ENCODE peak calls at places on chromosomes 16 and 17, in seven cellular contexts. J is fibroblast of pulmonary artery; T is H1; R is HCT116; I is CD8-positive, alpha-beta T cell; X is GM12865; G is NT2/D1. Y is an unnamed sample.

GRCh38 chr17:32350662-32351418 is 883 bp downstream of the ZNF207 start:
- DNase-seq in R (no peak), T (no peak), G (no peak), J (peak; percentile 82), I (no peak), X (peak; percentile 73), Y (peak; percentile 58)

GRCh38 chr17:31919802-31920525 is 16.8 kb upstream of the SUZ12 start:
- DNase-seq in J (peak; percentile 35), T (no peak), R (no peak), X (peak; percentile 41), I (no peak), G (no peak), Y (no peak)

GRCh38 chr16:75053791-75054555 is 55.1 kb downstream of the ZNRF1 start:
- DNase-seq in G (no peak), J (no peak), I (no peak), X (no peak), T (no peak), R (peak; percentile 40), Y (no peak)

GRCh38 chr16:72561-73537 is at the start of gene RHBDF1:
- DNase-seq in X (peak; percentile 28), J (peak; percentile 54), I (no peak), T (no peak), G (no peak), R (no peak), Y (no peak)

GRCh38 chr16:80114699-80115098 is 426.1 kb upstream of the DYNLRB2 start:
- DNase-seq in G (no peak), X (peak; percentile 33), T (no peak), R (no peak), J (no peak), I (no peak), Y (no peak)

GRCh38 chr16:17451835-17452234 is 18.9 kb downstream of the XYLT1 start:
- DNase-seq in T (no peak), I (no peak), R (no peak), G (no peak), J (no peak), X (no peak), Y (no peak)

GRCh38 chr16:16033208-16033717 is 83.8 kb downstream of the ABCC1 start:
- DNase-seq in X (peak; percentile 49), T (no peak), G (no peak), R (no peak), J (no peak), I (peak; percentile 52), Y (peak; percentile 76)

GRCh38 chr16:15947983-15948509 is 1.4 kb upstream of the ABCC1 start:
- DNase-seq in G (no peak), I (no peak), J (no peak), X (no peak), R (no peak), T (no peak), Y (no peak)

GRCh38 chr16:70253291-70254094 is 1.8 kb upstream of the EXOSC6 start:
- DNase-seq in X (peak; percentile 39), T (no peak), J (peak; percentile 59), G (peak; percentile 54), R (peak; percentile 28), I (no peak), Y (no peak)

GRCh38 chr17:7850970-7851437 is 3.9 kb upstream of the TMEM88 start:
- DNase-seq in G (no peak), J (no peak), R (no peak), I (no peak), T (no peak), X (no peak), Y (no peak)

GRCh38 chr16:19907161-19907992 is 22.7 kb upstream of the GPRC5B start:
- DNase-seq in T (peak; percentile 76), X (peak; percentile 77), R (peak; percentile 62), J (peak; percentile 79), I (peak; percentile 80), G (peak; percentile 85), Y (peak; percentile 72)

GRCh38 chr16:3173892-3174617 is 13.9 kb upstream of the OR1F1 start:
- DNase-seq in X (peak; percentile 65), T (no peak), R (no peak), J (no peak), G (peak; percentile 83), I (no peak), Y (no peak)

GRCh38 chr17:44396946-44397345 is 7.5 kb upstream of the ITGA2B start:
- DNase-seq in R (no peak), G (no peak), T (no peak), I (no peak), J (no peak), X (no peak), Y (no peak)

GRCh38 chr17:80284631-80285030 is 24.0 kb downstream of the RNF213 start:
- DNase-seq in I (no peak), X (no peak), G (no peak), R (no peak), T (no peak), J (no peak), Y (no peak)

GRCh38 chr16:81673432-81673831 is 105.7 kb upstream of the PLCG2 start:
- DNase-seq in R (no peak), J (no peak), G (no peak), X (no peak), T (no peak), I (no peak), Y (no peak)

GRCh38 chr17:18182190-18182977 is 1.2 kb upstream of the ALKBH5 start:
- DNase-seq in T (no peak), J (no peak), X (peak; percentile 51), I (no peak), G (no peak), R (no peak), Y (no peak)

GRCh38 chr17:37089998-37090397 is 141.2 kb downstream of the AATF start:
- DNase-seq in T (no peak), G (no peak), J (peak; percentile 13), X (peak; percentile 45), I (peak; percentile 71), R (no peak), Y (peak; percentile 62)

GRCh38 chr16:87216824-87217205 is 100.4 kb downstream of the C16orf95 start:
- DNase-seq in I (no peak), R (no peak), T (no peak), G (no peak), J (no peak), X (no peak), Y (no peak)

GRCh38 chr17:77111916-77112315 is 28.9 kb upstream of the SEC14L1 start:
- DNase-seq in J (no peak), G (no peak), I (no peak), X (no peak), T (no peak), R (no peak), Y (no peak)

GRCh38 chr16:87046235-87046634 is 271.0 kb downstream of the C16orf95 start:
- DNase-seq in J (no peak), X (no peak), R (no peak), I (no peak), G (no peak), T (no peak), Y (no peak)

GRCh38 chr17:5049314-5049819 is 14.1 kb upstream of the SLC52A1 start:
- DNase-seq in R (no peak), I (peak; percentile 79), T (no peak), X (peak; percentile 81), J (no peak), G (no peak), Y (peak; percentile 35)

GRCh38 chr17:27607692-27608091 is 23.3 kb upstream of the LGALS9 start:
- DNase-seq in G (no peak), R (no peak), I (no peak), J (no peak), T (no peak), X (no peak), Y (no peak)

DNA sequence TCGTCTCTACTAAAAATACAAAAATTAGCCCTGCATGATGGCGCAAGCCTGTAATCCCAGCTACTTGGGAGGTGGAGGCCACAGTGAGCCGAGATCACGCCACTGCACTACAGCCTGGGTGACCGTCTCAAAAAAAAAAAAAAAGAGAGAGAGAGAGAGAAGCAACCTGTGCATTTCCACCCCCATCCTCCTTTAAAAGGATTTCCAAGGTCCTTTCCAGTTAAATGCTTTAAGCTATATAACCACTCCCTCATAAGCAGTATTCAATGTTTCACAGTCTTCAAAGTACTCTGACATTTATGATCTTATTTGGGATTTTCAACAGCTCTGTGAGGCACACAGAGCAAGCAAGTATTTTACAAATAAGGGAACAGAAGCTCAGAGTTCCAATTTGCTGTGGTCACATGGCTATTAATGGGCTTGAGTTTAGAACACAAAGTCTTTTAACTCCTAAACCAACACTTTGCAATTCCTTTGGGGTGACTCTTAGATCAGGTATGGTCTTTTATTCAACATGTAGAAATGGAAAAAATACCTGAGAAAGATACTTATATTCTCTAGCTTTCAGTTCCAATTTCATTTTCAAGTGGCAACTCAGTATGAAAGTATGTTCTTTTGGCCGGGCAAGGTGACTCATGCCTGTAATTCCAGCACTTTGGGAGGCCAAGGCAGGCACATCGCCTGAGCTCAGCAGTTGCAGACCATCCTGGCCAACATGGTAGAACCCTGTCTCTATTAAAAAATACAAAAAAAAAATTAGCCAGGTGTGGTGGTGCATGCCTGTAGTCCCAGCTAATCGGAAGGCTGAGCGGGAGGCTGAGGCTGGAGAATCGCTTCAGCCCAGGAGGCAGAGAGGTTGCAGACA is 31.3 kb downstream of the SPOP start:
- DNase-seq in R (peak; percentile 68), X (peak; percentile 68), T (no peak), G (no peak), I (no peak), J (peak; percentile 62), Y (no peak)
- H3K4me3 ChIP-seq in R (peak overlapping the region; percentile 49), X (peak overlapping the region; percentile 17), T (no peak overlapping the region), G (no peak overlapping the region), I (no peak overlapping the region), J (peak overlapping the region; percentile 23), Y (no peak overlapping the region)

DNA sequence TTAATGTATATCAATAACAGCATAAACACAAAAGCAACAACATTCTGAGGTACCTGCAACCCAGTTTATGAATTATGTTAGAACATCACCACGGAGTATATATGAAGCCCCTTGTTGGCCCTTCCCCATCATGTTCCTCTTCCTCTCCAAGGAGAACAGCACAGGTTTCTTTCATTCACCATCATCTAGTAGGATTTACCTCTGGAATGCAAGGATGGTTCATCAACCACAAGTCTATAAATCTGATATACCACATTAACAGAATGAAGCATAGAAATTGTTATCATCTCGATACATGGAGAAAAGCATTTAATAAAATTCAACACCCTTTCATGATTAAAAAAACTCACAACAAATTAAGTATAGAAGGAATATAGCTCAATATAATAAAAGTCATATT is 6.2 kb upstream of the PRSS54 start:
- DNase-seq in X (no peak), I (no peak), G (no peak), T (no peak), J (no peak), R (no peak), Y (no peak)
- H3K4me3 ChIP-seq in X (no peak overlapping the region), I (no peak overlapping the region), G (no peak overlapping the region), T (no peak overlapping the region), J (no peak overlapping the region), R (no peak overlapping the region), Y (no peak overlapping the region)

GRCh38 chr16:89052191-89052787 is 41.4 kb upstream of the ACSF3 start:
- DNase-seq in G (no peak), J (no peak), R (no peak), T (no peak), X (no peak), I (no peak), Y (no peak)
- H3K4me3 ChIP-seq in G (no peak overlapping the region), J (no peak overlapping the region), R (peak overlapping the region; percentile 77), T (no peak overlapping the region), X (no peak overlapping the region), I (no peak overlapping the region), Y (no peak overlapping the region)

DNA sequence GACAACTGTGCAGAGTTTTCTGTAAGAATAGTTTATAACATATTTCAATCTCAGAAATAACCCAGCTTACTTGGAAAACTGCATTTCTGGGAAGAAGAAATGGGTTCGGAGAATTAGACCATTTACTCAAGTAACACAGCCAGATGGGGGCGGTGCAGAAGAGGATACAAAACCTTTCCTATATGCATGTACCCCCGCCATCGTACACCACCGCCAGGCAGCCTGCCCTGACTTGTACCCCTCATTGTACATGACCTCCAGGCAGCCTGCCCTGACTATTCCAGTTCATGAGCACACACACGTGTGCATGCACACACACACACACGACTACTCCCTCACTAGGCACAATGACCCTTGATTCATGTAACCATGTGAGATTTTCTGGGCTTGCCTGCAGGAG is 154.0 kb downstream of the C16orf78 start:
- DNase-seq in R (no peak), T (no peak), J (peak; percentile 4), I (no peak), X (no peak), G (no peak), Y (no peak)
- H3K4me3 ChIP-seq in R (no peak overlapping the region), T (no peak overlapping the region), J (peak overlapping the region; percentile 47), I (peak overlapping the region; percentile 52), X (no peak overlapping the region), G (no peak overlapping the region), Y (no peak overlapping the region)